ENCODE peak calls at places on chromosomes 1 and 21, in six cellular contexts. H is uterus; P is stimulated activated CD4-positive, alpha-beta T cell treated with anti-CD3 and anti-CD28 coated beads, Interleukin-4, amount 100 ng/mL, for 4 hours; W is frontal cortex; C is kidney epithelial cell; E is suprapubic skin. F is an unnamed sample.

GRCh38 chr21:20301395-20301794 is 696.8 kb upstream of the NCAM2 start:
- DNase-seq in H (no peak), P (no peak), W (no peak), C (no peak), E (no peak), F (no peak)

GRCh38 chr1:248404024-248404423 is 1.2 kb downstream of the OR2T1 start:
- DNase-seq in H (no peak), P (no peak), W (no peak), C (no peak), E (no peak), F (no peak)

GRCh38 chr1:153881764-153882163 is 41.0 kb downstream of the GATAD2B start:
- DNase-seq in H (no peak), P (no peak), W (no peak), C (no peak), E (peak; percentile 29), F (no peak)

GRCh38 chr1:202159534-202160371 is 649 bp downstream of the PTPN7 start:
- DNase-seq in H (no peak), P (peak; percentile 64), W (no peak), C (no peak), E (no peak), F (no peak)

GRCh38 chr1:27011058-27011764 is 1.4 kb downstream of the TENT5B start:
- DNase-seq in H (peak; percentile 80), P (no peak), W (no peak), C (no peak), E (no peak), F (peak; percentile 94)

GRCh38 chr1:19057182-19057779 is 100.8 kb upstream of the IFFO2 start:
- DNase-seq in H (no peak), P (no peak), W (no peak), C (no peak), E (no peak), F (no peak)

GRCh38 chr1:245995474-245995873 is 511.6 kb downstream of the SMYD3 start:
- DNase-seq in H (no peak), P (no peak), W (no peak), C (no peak), E (no peak), F (no peak)

GRCh38 chr1:214570442-214570841 is 19.0 kb upstream of the PTPN14 start:
- DNase-seq in H (no peak), P (no peak), W (no peak), C (no peak), E (no peak), F (no peak)

GRCh38 chr21:44518684-44519083 is 21.3 kb downstream of the KRTAP10-1 start:
- DNase-seq in H (no peak), P (no peak), W (no peak), C (no peak), E (peak; percentile 48), F (no peak)

GRCh38 chr1:203624341-203624712 is 2.3 kb upstream of the ATP2B4 start:
- DNase-seq in H (no peak), P (no peak), W (no peak), C (no peak), E (no peak), F (no peak)

GRCh38 chr1:94004924-94005323 is 95.7 kb upstream of the GCLM start:
- DNase-seq in H (no peak), P (no peak), W (no peak), C (no peak), E (no peak), F (no peak)

GRCh38 chr1:55747285-55747890 is 532.2 kb upstream of the USP24 start:
- DNase-seq in H (peak; percentile 47), P (no peak), W (no peak), C (no peak), E (no peak), F (no peak)

GRCh38 chr1:66542314-66542713 is 8.4 kb downstream of the SGIP1 start:
- DNase-seq in H (no peak), P (no peak), W (no peak), C (no peak), E (no peak), F (no peak)

GRCh38 chr1:41280189-41281032 is 38.3 kb upstream of the SCMH1 start:
- DNase-seq in H (no peak), P (no peak), W (no peak), C (no peak), E (no peak), F (no peak)

F was measured in 8988T.